ENCODE peak calls at places on chromosomes 1 and 21, in ten cellular contexts. W, C, B, V, J, I, O, D, E and P are unnamed samples.

GRCh38 chr1:30780409-30780808 is 22.8 kb upstream of the LAPTM5 start:
- DNase-seq in W (no peak), C (no peak), B (no peak), V (no peak), J (no peak), I (no peak), O (no peak), D (no peak), E (no peak), P (no peak)

GRCh38 chr1:78225153-78225552 is 179.4 kb downstream of the GIPC2 start:
- DNase-seq in W (no peak), C (no peak), B (no peak), V (no peak), J (no peak), I (peak), O (no peak), D (no peak), E (no peak), P (peak)

GRCh38 chr1:222601233-222601632 is 11.5 kb upstream of the TAF1A start:
- DNase-seq in W (no peak), C (no peak), B (no peak), V (no peak), J (no peak), I (no peak), O (no peak), D (no peak), E (no peak), P (no peak)

GRCh38 chr21:41897690-41898089 is 18.5 kb upstream of the PRDM15 start:
- DNase-seq in W (no peak), C (no peak), B (no peak), V (no peak), J (no peak), I (peak), O (no peak), D (no peak), E (no peak), P (peak)

GRCh38 chr1:9737716-9738115 is 86.0 kb downstream of the CLSTN1 start:
- DNase-seq in W (no peak), C (no peak), B (no peak), V (no peak), J (no peak), I (no peak), O (no peak), D (no peak), E (no peak), P (no peak)

GRCh38 chr1:210687582-210688279 is 359.0 kb downstream of the HHAT start:
- DNase-seq in W (no peak), C (no peak), B (no peak), V (no peak), J (no peak), I (no peak), O (no peak), D (no peak), E (peak), P (no peak)

GRCh38 chr1:160429125-160429551 is 28.8 kb downstream of the VANGL2 start:
- DNase-seq in W (no peak), C (no peak), B (no peak), V (no peak), J (no peak), I (no peak), O (no peak), D (no peak), E (no peak), P (no peak)

GRCh38 chr1:7985851-7986612 is 24.5 kb downstream of the PARK7 start:
- DNase-seq in W (no peak), C (no peak), B (no peak), V (no peak), J (no peak), I (no peak), O (no peak), D (no peak), E (no peak), P (no peak)

GRCh38 chr1:93666613-93667384 is 14.8 kb downstream of the BCAR3 start:
- DNase-seq in W (no peak), C (no peak), B (no peak), V (no peak), J (no peak), I (no peak), O (peak), D (no peak), E (no peak), P (peak)

GRCh38 chr21:39613029-39613934 is 542 bp downstream of the B3GALT5 start:
- DNase-seq in W (no peak), C (no peak), B (peak), V (no peak), J (no peak), I (peak), O (no peak), D (no peak), E (no peak), P (no peak)

GRCh38 chr1:6233376-6233775 is 2.4 kb downstream of the ICMT start:
- DNase-seq in W (no peak), C (no peak), B (no peak), V (no peak), J (no peak), I (no peak), O (no peak), D (no peak), E (no peak), P (no peak)

GRCh38 chr21:25960423-25960822 is 210.1 kb downstream of the APP start:
- DNase-seq in W (no peak), C (no peak), B (no peak), V (no peak), J (no peak), I (peak), O (peak), D (no peak), E (no peak), P (no peak)

GRCh38 chr1:192609110-192610079 is 26.6 kb upstream of the RGS13 start:
- DNase-seq in W (no peak), C (peak), B (no peak), V (no peak), J (peak), I (no peak), O (no peak), D (peak), E (peak), P (no peak)

GRCh38 chr21:36310016-36310415 is 10.0 kb upstream of the MORC3 start:
- DNase-seq in W (no peak), C (no peak), B (no peak), V (no peak), J (no peak), I (no peak), O (no peak), D (no peak), E (peak), P (no peak)

GRCh38 chr1:11753555-11754208 is 8.3 kb upstream of the C1orf167 start:
- DNase-seq in W (no peak), C (no peak), B (no peak), V (no peak), J (no peak), I (peak), O (no peak), D (no peak), E (no peak), P (peak)

GRCh38 chr21:16588433-16588860 is 858.7 kb downstream of the USP25 start:
- DNase-seq in W (no peak), C (no peak), B (peak), V (peak), J (no peak), I (peak), O (peak), D (peak), E (no peak), P (peak)

GRCh38 chr1:93489756-93490155 is 41.8 kb downstream of the FNBP1L start:
- DNase-seq in W (no peak), C (no peak), B (no peak), V (peak), J (no peak), I (no peak), O (no peak), D (no peak), E (no peak), P (no peak)

GRCh38 chr21:40819262-40819661 is 27.7 kb downstream of the DSCAM start:
- DNase-seq in W (no peak), C (no peak), B (no peak), V (no peak), J (no peak), I (no peak), O (no peak), D (no peak), E (no peak), P (peak)